ENCODE peak calls at places on chromosomes 6 and 20, in five cellular contexts. K is NCI-H1694 treated with DMSO at 0.1 percent for 48 hours; O is left ventricle myocardium superior; C is activated CD4-positive, alpha-beta memory T cell treated with anti-CD3 and anti-CD28 coated beads, Interleukin-2, amount 10 ng/mL, durations not matched to agents 7 days and 5 days; L is transverse colon. S is an unnamed sample.

GRCh38 chr20:63782051-63782471 is 42.5 kb downstream of the SLC2A4RG start:
- DNase-seq in K (no peak), O (no peak), C (peak), L (no peak), S (no peak)

GRCh38 chr6:37173573-37174195 is 3.7 kb downstream of the PIM1 start:
- DNase-seq in K (no peak), O (no peak), C (peak), L (no peak), S (no peak)

GRCh38 chr6:142752348-142752747 is 192.6 kb downstream of the HIVEP2 start:
- DNase-seq in K (no peak), O (no peak), C (no peak), L (no peak), S (no peak)

GRCh38 chr6:42316981-42317380 is 99.3 kb upstream of the MRPS10 start:
- DNase-seq in K (no peak), O (no peak), C (no peak), L (no peak), S (no peak)

GRCh38 chr6:162864901-162865300 is 137.1 kb downstream of the PACRG start:
- DNase-seq in K (no peak), O (no peak), C (no peak), L (no peak), S (no peak)

GRCh38 chr20:50777373-50777772 is 17.5 kb upstream of the BCAS4 start:
- DNase-seq in K (no peak), O (no peak), C (no peak), L (no peak), S (no peak)

GRCh38 chr20:25399038-25399430 is 8.4 kb upstream of the ABHD12 start:
- DNase-seq in K (peak), O (no peak), C (no peak), L (peak), S (no peak)

GRCh38 chr6:138805431-138805830 is 9.5 kb downstream of the ECT2L start:
- DNase-seq in K (no peak), O (peak), C (no peak), L (no peak), S (no peak)

GRCh38 chr20:57476641-57477461 is 48.1 kb downstream of the CTCFL start:
- DNase-seq in K (no peak), O (no peak), C (no peak), L (no peak), S (no peak)

GRCh38 chr20:51703446-51704287 is 64.5 kb downstream of the ATP9A start:
- DNase-seq in K (no peak), O (no peak), C (no peak), L (no peak), S (no peak)

GRCh38 chr20:48942730-48943129 is 21.2 kb downstream of the ARFGEF2 start:
- DNase-seq in K (no peak), O (no peak), C (no peak), L (no peak), S (no peak)

GRCh38 chr6:24825130-24825630 is 26.5 kb upstream of the ARMH2 start:
- DNase-seq in K (no peak), O (no peak), C (no peak), L (no peak), S (no peak)

GRCh38 chr6:72588155-72588554 is 33.7 kb upstream of the KCNQ5 start:
- DNase-seq in K (no peak), O (no peak), C (no peak), L (no peak), S (no peak)

GRCh38 chr6:13402711-13403110 is 74.4 kb upstream of the TBC1D7 start:
- DNase-seq in K (no peak), O (no peak), C (no peak), L (no peak), S (no peak)

S was measured in T-helper 9 cell.